ENCODE peak calls at places on chromosome 10, in seven cellular contexts. H, I, T, A, E, W and R are unnamed samples.

GRCh38 chr10:78991187-78991586 is 77.6 kb upstream of the ZMIZ1 start:
- DNase-seq in H (no peak), I (no peak), T (peak; percentile 61), A (no peak), E (peak; percentile 46), W (no peak), R (no peak)

GRCh38 chr10:115706482-115707076 is 566.4 kb downstream of the GFRA1 start:
- DNase-seq in H (peak; percentile 6), I (no peak), T (peak; percentile 50), A (no peak), E (peak; percentile 30), W (no peak), R (peak; percentile 39)

GRCh38 chr10:30430544-30431298 is 3.3 kb upstream of the MAP3K8 start:
- DNase-seq in H (no peak), I (no peak), T (no peak), A (no peak), E (no peak), W (no peak), R (no peak)

GRCh38 chr10:15052121-15052520 is 8.4 kb downstream of the OLAH start:
- DNase-seq in H (no peak), I (no peak), T (no peak), A (no peak), E (peak; percentile 20), W (no peak), R (no peak)

GRCh38 chr10:95464280-95464679 is 96.9 kb downstream of the SORBS1 start:
- DNase-seq in H (no peak), I (no peak), T (no peak), A (no peak), E (no peak), W (no peak), R (no peak)

GRCh38 chr10:65275296-65275695 is 1650.5 kb upstream of the LRRTM3 start:
- DNase-seq in H (no peak), I (no peak), T (no peak), A (no peak), E (no peak), W (no peak), R (no peak)

GRCh38 chr10:114207349-114207748 is 28.2 kb downstream of the TDRD1 start:
- DNase-seq in H (no peak), I (no peak), T (no peak), A (no peak), E (no peak), W (no peak), R (no peak)

GRCh38 chr10:68238371-68238770 is 6.5 kb upstream of the ATOH7 start:
- DNase-seq in H (no peak), I (no peak), T (no peak), A (no peak), E (no peak), W (no peak), R (no peak)

GRCh38 chr10:77383861-77384553 is 253.6 kb downstream of the KCNMA1 start:
- DNase-seq in H (no peak), I (no peak), T (peak; percentile 69), A (no peak), E (peak; percentile 32), W (no peak), R (no peak)

GRCh38 chr10:18279202-18279601 is 139.0 kb downstream of the CACNB2 start:
- DNase-seq in H (no peak), I (no peak), T (no peak), A (no peak), E (peak; percentile 61), W (no peak), R (peak; percentile 7)

GRCh38 chr10:70649526-70649925 is 22.8 kb upstream of the ADAMTS14 start:
- DNase-seq in H (no peak), I (no peak), T (peak; percentile 55), A (no peak), E (peak; percentile 77), W (peak; percentile 62), R (no peak)

GRCh38 chr10:117745301-117745700 is 202.8 kb downstream of the EMX2 start:
- DNase-seq in H (no peak), I (peak; percentile 1), T (no peak), A (no peak), E (no peak), W (no peak), R (no peak)

GRCh38 chr10:2207246-2207922 is 470.1 kb upstream of the ADARB2 start:
- DNase-seq in H (no peak), I (no peak), T (no peak), A (no peak), E (no peak), W (no peak), R (no peak)
- H3K18ac ChIP-seq in H (peak overlapping the region; percentile 48), I (no peak overlapping the region), T (no peak overlapping the region), A (no peak overlapping the region), E (no peak overlapping the region), W (no peak overlapping the region), R (no peak overlapping the region)

GRCh38 chr10:128643658-128644057 is 517.4 kb upstream of the MKI67 start:
- DNase-seq in H (no peak), I (no peak), T (no peak), A (no peak), E (no peak), W (no peak), R (no peak)
- H3K18ac ChIP-seq in H (no peak overlapping the region), I (no peak overlapping the region), T (no peak overlapping the region), A (no peak overlapping the region), E (no peak overlapping the region), W (no peak overlapping the region), R (no peak overlapping the region)

GRCh38 chr10:123535386-123535785 is 130.8 kb upstream of the GPR26 start:
- DNase-seq in H (no peak), I (no peak), T (no peak), A (no peak), E (no peak), W (no peak), R (no peak)
- H3K18ac ChIP-seq in H (no peak overlapping the region), I (no peak overlapping the region), T (no peak overlapping the region), A (no peak overlapping the region), E (no peak overlapping the region), W (no peak overlapping the region), R (no peak overlapping the region)

GRCh38 chr10:80196950-80197315 is 8.4 kb downstream of the ANXA11 start:
- DNase-seq in H (no peak), I (no peak), T (no peak), A (no peak), E (no peak), W (no peak), R (no peak)
- H3K18ac ChIP-seq in H (no peak overlapping the region), I (no peak overlapping the region), T (no peak overlapping the region), A (no peak overlapping the region), E (no peak overlapping the region), W (no peak overlapping the region), R (no peak overlapping the region)